ENCODE peak calls at places on chromosomes 6 and 20, in nine cellular contexts. P, J, W, Q, L, B, G, V and D are unnamed samples.

GRCh38 chr6:31058128-31058894 is 48.0 kb downstream of the MUC22 start:
- DNase-seq in P (no peak), J (peak; percentile 68), W (no peak), Q (peak; percentile 98), L (no peak), B (no peak), G (no peak), V (no peak), D (peak; percentile 76)

GRCh38 chr6:52558266-52559000 is 18.4 kb downstream of the TRAM2 start:
- DNase-seq in P (no peak), J (no peak), W (no peak), Q (no peak), L (no peak), B (no peak), G (no peak), V (no peak), D (no peak)

GRCh38 chr6:136492409-136492808 is 57.8 kb downstream of the MAP7 start:
- DNase-seq in P (no peak), J (no peak), W (no peak), Q (no peak), L (no peak), B (no peak), G (no peak), V (no peak), D (no peak)

GRCh38 chr6:12548526-12548925 is 168.0 kb upstream of the PHACTR1 start:
- DNase-seq in P (no peak), J (no peak), W (no peak), Q (peak; percentile 59), L (no peak), B (no peak), G (no peak), V (no peak), D (no peak)

GRCh38 chr6:24974182-24975171 is 38.7 kb upstream of the RIPOR2 start:
- DNase-seq in P (no peak), J (no peak), W (no peak), Q (no peak), L (no peak), B (no peak), G (no peak), V (no peak), D (no peak)

GRCh38 chr6:118284736-118285360 is 263.2 kb upstream of the PLN start:
- DNase-seq in P (no peak), J (no peak), W (no peak), Q (peak; percentile 52), L (no peak), B (no peak), G (no peak), V (no peak), D (no peak)

GRCh38 chr6:20657274-20657800 is 123.1 kb downstream of the CDKAL1 start:
- DNase-seq in P (no peak), J (no peak), W (no peak), Q (no peak), L (no peak), B (no peak), G (no peak), V (no peak), D (no peak)

GRCh38 chr20:13220194-13220856 is 749 bp upstream of the ISM1 start:
- DNase-seq in P (peak; percentile 79), J (peak; percentile 65), W (peak; percentile 56), Q (peak; percentile 3), L (peak; percentile 34), B (no peak), G (peak; percentile 91), V (peak; percentile 63), D (no peak)

GRCh38 chr20:47503685-47504084 is 2.0 kb downstream of the NCOA3 start:
- DNase-seq in P (no peak), J (no peak), W (no peak), Q (no peak), L (no peak), B (no peak), G (no peak), V (no peak), D (no peak)

GRCh38 chr6:87172292-87172691 is 16.9 kb downstream of the ZNF292 start:
- DNase-seq in P (no peak), J (no peak), W (no peak), Q (no peak), L (no peak), B (no peak), G (no peak), V (no peak), D (no peak)

GRCh38 chr20:5504061-5504739 is 187.4 kb upstream of the PROKR2 start:
- DNase-seq in P (peak; percentile 80), J (no peak), W (peak; percentile 80), Q (no peak), L (peak; percentile 56), B (no peak), G (peak; percentile 55), V (peak; percentile 77), D (no peak)

GRCh38 chr6:51271615-51272014 is 452.9 kb downstream of the TFAP2B start:
- DNase-seq in P (no peak), J (no peak), W (no peak), Q (no peak), L (no peak), B (no peak), G (no peak), V (no peak), D (no peak)

GRCh38 chr20:38315290-38315966 is 11.5 kb downstream of the BPI start:
- DNase-seq in P (no peak), J (peak; percentile 14), W (no peak), Q (peak; percentile 41), L (no peak), B (no peak), G (no peak), V (peak; percentile 30), D (no peak)

GRCh38 chr6:112180095-112180820 is 74.1 kb downstream of the LAMA4 start:
- DNase-seq in P (no peak), J (peak; percentile 81), W (no peak), Q (peak; percentile 92), L (peak; percentile 19), B (no peak), G (no peak), V (peak; percentile 27), D (no peak)

GRCh38 chr20:59258103-59258705 is 42.2 kb upstream of the EDN3 start:
- DNase-seq in P (no peak), J (no peak), W (no peak), Q (no peak), L (no peak), B (no peak), G (no peak), V (no peak), D (no peak)

GRCh38 chr20:48820649-48820973 is 7.2 kb downstream of the PREX1 start:
- DNase-seq in P (no peak), J (no peak), W (no peak), Q (no peak), L (no peak), B (no peak), G (no peak), V (no peak), D (no peak)

GRCh38 chr20:24134284-24134683 is 145.7 kb upstream of the GGTLC1 start:
- DNase-seq in P (no peak), J (no peak), W (no peak), Q (no peak), L (no peak), B (no peak), G (peak; percentile 41), V (no peak), D (no peak)

GRCh38 chr6:38279423-38279822 is 360.3 kb downstream of the BTBD9 start:
- DNase-seq in P (no peak), J (no peak), W (no peak), Q (no peak), L (no peak), B (no peak), G (no peak), V (no peak), D (no peak)

GRCh38 chr20:45822863-45823262 is 4.2 kb downstream of the TNNC2 start:
- DNase-seq in P (no peak), J (no peak), W (peak; percentile 78), Q (peak; percentile 47), L (peak; percentile 64), B (no peak), G (peak; percentile 40), V (no peak), D (no peak)

GRCh38 chr6:34223381-34223963 is 13.2 kb upstream of the HMGA1 start:
- DNase-seq in P (peak; percentile 84), J (no peak), W (no peak), Q (no peak), L (peak; percentile 44), B (no peak), G (peak; percentile 24), V (no peak), D (no peak)
- TF ChIP-seq POLR2A in P (no peak), J (no peak), W (no peak), Q (no peak), L (no peak), B (no peak), G (no peak), V (no peak), D (no peak)

DNA sequence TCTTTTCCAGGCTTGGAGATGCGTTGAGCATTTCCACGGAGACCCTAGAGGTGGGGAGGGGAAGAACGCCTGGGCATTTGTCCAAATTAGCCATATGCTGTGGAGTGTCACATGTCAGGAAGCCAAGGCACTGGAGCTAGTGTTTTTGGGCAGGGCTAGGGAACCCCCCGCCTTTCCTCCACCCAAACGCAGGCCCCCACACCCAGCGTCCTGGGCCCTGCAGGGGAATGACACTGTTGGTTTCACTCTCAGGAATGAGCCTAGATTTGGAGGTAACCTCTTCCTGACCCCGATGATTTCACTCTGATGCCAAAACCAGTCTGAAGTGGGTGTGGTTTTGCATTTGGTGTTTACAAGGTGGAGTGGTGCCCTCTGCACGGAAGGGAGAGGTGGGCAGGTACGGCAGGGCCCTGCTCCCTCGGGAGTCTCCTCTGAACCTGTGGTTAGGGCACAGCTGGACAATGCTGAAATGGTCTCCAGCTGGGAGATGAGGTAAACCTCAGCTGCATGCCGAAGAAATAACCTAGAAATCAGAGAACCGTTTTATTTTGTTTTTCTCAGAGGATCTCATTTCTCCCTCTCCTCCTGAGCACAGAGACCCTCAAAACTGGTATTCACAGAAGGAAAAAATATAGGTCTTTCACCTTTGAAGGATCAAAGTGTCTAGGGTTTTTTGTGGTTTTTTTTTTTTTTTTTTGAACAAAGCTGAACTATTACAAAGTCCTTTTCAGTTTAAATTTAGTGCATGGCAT is 29.6 kb downstream of the MTHFD1L start:
- DNase-seq in P (no peak), J (peak; percentile 42), W (no peak), Q (peak; percentile 62), L (no peak), B (peak; percentile 61), G (no peak), V (no peak), D (no peak)
- TF ChIP-seq POLR2A in P (no peak), J (no peak), W (no peak), Q (peak; percentile 16), L (no peak), B (no peak), G (no peak), V (no peak), D (no peak)

GRCh38 chr6:108764580-108764950 is 83.7 kb upstream of the ARMC2 start:
- DNase-seq in P (no peak), J (no peak), W (no peak), Q (no peak), L (no peak), B (no peak), G (no peak), V (peak; percentile 70), D (no peak)
- TF ChIP-seq POLR2A in P (no peak), J (no peak), W (no peak), Q (no peak), L (no peak), B (no peak), G (no peak), V (no peak), D (no peak)

DNA sequence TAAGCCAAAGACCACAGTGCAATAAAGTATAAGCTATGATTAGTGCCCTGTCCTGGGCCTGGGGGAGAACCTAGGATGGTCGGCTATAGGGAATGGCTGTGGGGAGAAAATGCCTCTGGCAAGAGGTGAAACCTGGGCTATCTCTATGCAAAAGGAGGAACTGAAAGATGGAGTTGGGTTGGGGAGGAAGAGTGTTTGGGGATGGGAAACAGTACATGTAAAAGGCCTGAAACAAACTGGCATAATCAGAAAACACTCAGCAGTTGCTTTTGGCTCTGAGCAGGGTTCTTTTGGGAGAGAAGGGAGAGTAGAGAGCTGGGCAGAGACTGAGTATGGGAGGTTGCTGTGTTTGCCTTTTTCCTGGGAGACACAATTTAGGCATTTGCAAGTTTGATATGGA is 31.9 kb upstream of the FUCA2 start:
- DNase-seq in P (no peak), J (no peak), W (no peak), Q (no peak), L (no peak), B (no peak), G (no peak), V (no peak), D (no peak)
- TF ChIP-seq POLR2A in P (no peak), J (no peak), W (no peak), Q (no peak), L (no peak), B (no peak), G (no peak), V (no peak), D (no peak)